ENCODE peak calls at places on chromosomes 3 and 15, in six cellular contexts. W is GM03348, B is ascending aorta, M is putamen, V is SK-N-DZ, A is ACHN. I is an unnamed sample.

GRCh38 chr15:40567111-40567510 is 2.0 kb upstream of the RPUSD2 start:
- DNase-seq in W (no peak), B (no peak), M (no peak), V (peak), A (peak), I (no peak)

GRCh38 chr15:47727676-47728075 is 10.4 kb downstream of the SEMA6D start:
- DNase-seq in W (no peak), B (no peak), M (no peak), V (no peak), A (no peak), I (no peak)

GRCh38 chr3:184345678-184346144 is 8.3 kb downstream of the FAM131A start:
- DNase-seq in W (peak), B (no peak), M (peak), V (peak), A (peak), I (peak)

GRCh38 chr3:189787622-189788021 is 156.4 kb downstream of the TP63 start:
- DNase-seq in W (peak), B (no peak), M (no peak), V (no peak), A (no peak), I (no peak)

GRCh38 chr15:39549912-39550311 is 31.0 kb upstream of the THBS1 start:
- DNase-seq in W (no peak), B (no peak), M (no peak), V (no peak), A (no peak), I (no peak)

GRCh38 chr15:66089049-66089448 is 164.5 kb downstream of the MEGF11 start:
- DNase-seq in W (no peak), B (no peak), M (no peak), V (no peak), A (no peak), I (peak)

GRCh38 chr3:48039487-48040190 is 23.4 kb upstream of the MAP4 start:
- DNase-seq in W (peak), B (no peak), M (peak), V (no peak), A (peak), I (peak)

GRCh38 chr3:190032924-190033323 is 87.8 kb downstream of the P3H2 start:
- DNase-seq in W (no peak), B (no peak), M (no peak), V (no peak), A (no peak), I (no peak)

GRCh38 chr3:98259707-98260106 is 4.3 kb upstream of the OR5H6 start:
- DNase-seq in W (no peak), B (no peak), M (no peak), V (peak), A (peak), I (no peak)

GRCh38 chr3:154678271-154678670 is 248.3 kb upstream of the GPR149 start:
- DNase-seq in W (no peak), B (no peak), M (no peak), V (no peak), A (no peak), I (no peak)

GRCh38 chr3:14725015-14725431 is 50.1 kb downstream of the C3orf20 start:
- DNase-seq in W (peak), B (no peak), M (no peak), V (no peak), A (no peak), I (no peak)

GRCh38 chr3:61896251-61896650 is 334.9 kb downstream of the PTPRG start:
- DNase-seq in W (no peak), B (no peak), M (no peak), V (no peak), A (no peak), I (no peak)

GRCh38 chr15:97023131-97023844 is 692.8 kb downstream of the NR2F2 start:
- DNase-seq in W (no peak), B (no peak), M (no peak), V (no peak), A (no peak), I (no peak)

GRCh38 chr3:169760479-169760878 is 4.4 kb downstream of the TERC start:
- DNase-seq in W (no peak), B (no peak), M (no peak), V (no peak), A (no peak), I (no peak)

GRCh38 chr15:38260077-38260476 is 7.4 kb downstream of the SPRED1 start:
- DNase-seq in W (peak), B (no peak), M (no peak), V (no peak), A (peak), I (no peak)

GRCh38 chr3:9105421-9105820 is 142.1 kb upstream of the RAD18 start:
- DNase-seq in W (no peak), B (no peak), M (no peak), V (no peak), A (no peak), I (no peak)

GRCh38 chr3:51734572-51734907 is 27.7 kb downstream of the GRM2 start:
- DNase-seq in W (no peak), B (no peak), M (no peak), V (no peak), A (no peak), I (no peak)

GRCh38 chr15:34038404-34039179 is 412 bp downstream of the AVEN start:
- DNase-seq in W (peak), B (no peak), M (peak), V (peak), A (peak), I (peak)

GRCh38 chr15:75775296-75776074 is 62.8 kb upstream of the CSPG4 start:
- DNase-seq in W (no peak), B (no peak), M (no peak), V (no peak), A (peak), I (no peak)

GRCh38 chr15:40106203-40107161 is 2.2 kb downstream of the BMF start:
- DNase-seq in W (peak), B (peak), M (no peak), V (no peak), A (no peak), I (peak)

I was measured in Ammon's horn.